ENCODE peak calls at places on chromosomes 7 and 10, in seven cellular contexts. V is brain microvascular endothelial cell, D is hypothalamus, P is skeletal muscle cell, H is DMS53, T is NCI-H345, R is GM20000. W is an unnamed sample.

GRCh38 chr7:142498364-142498763 is 240.5 kb upstream of the PRSS58 start:
- DNase-seq in D (no peak), V (no peak), P (no peak), H (no peak), R (no peak), T (no peak), W (no peak)

GRCh38 chr7:107332488-107333269 is 137.2 kb upstream of the GPR22 start:
- DNase-seq in V (no peak), P (no peak), R (peak), D (no peak), T (no peak), H (no peak), W (no peak)

GRCh38 chr10:43263551-43264323 is 3.1 kb downstream of the RASGEF1A start:
- DNase-seq in D (no peak), T (no peak), R (no peak), V (no peak), H (peak), P (no peak), W (no peak)

GRCh38 chr10:31399631-31400030 is 80.6 kb downstream of the ZEB1 start:
- DNase-seq in D (no peak), T (no peak), P (no peak), H (peak), V (no peak), R (no peak), W (no peak)

GRCh38 chr7:409344-410281 is 110.0 kb downstream of the PDGFA start:
- DNase-seq in T (no peak), V (no peak), P (no peak), D (no peak), H (no peak), R (no peak), W (no peak)

GRCh38 chr7:38321515-38321944 is 48.1 kb upstream of the TARP start:
- DNase-seq in V (peak), T (no peak), H (no peak), P (peak), R (no peak), D (no peak), W (no peak)

GRCh38 chr7:120547605-120548004 is 274.6 kb downstream of the KCND2 start:
- DNase-seq in V (no peak), D (no peak), T (no peak), P (no peak), H (no peak), R (no peak), W (no peak)

GRCh38 chr7:27551803-27552202 is 110.9 kb downstream of the HIBADH start:
- DNase-seq in D (no peak), T (peak), R (no peak), H (no peak), V (no peak), P (no peak), W (no peak)

GRCh38 chr7:150946826-150947750 is 31.0 kb downstream of the KCNH2 start:
- DNase-seq in H (no peak), P (no peak), D (no peak), R (no peak), T (no peak), V (no peak), W (no peak)

GRCh38 chr7:21568762-21569161 is 25.9 kb downstream of the DNAH11 start:
- DNase-seq in D (no peak), T (peak), V (no peak), H (peak), R (peak), P (no peak), W (no peak)

GRCh38 chr7:44535348-44536064 is 5.6 kb downstream of the NPC1L1 start:
- DNase-seq in R (no peak), V (no peak), H (no peak), D (no peak), T (no peak), P (no peak), W (no peak)

GRCh38 chr10:10160821-10161312 is 856.8 kb upstream of the CELF2 start:
- DNase-seq in H (peak), P (no peak), R (no peak), V (no peak), D (no peak), T (no peak), W (no peak)

GRCh38 chr7:151114151-151115090 is 28.1 kb downstream of the AGAP3 start:
- DNase-seq in D (no peak), V (no peak), H (no peak), T (no peak), P (no peak), R (peak), W (no peak)

GRCh38 chr7:150983893-150984368 is 5.8 kb upstream of the KCNH2 start:
- DNase-seq in H (peak), P (no peak), T (no peak), D (no peak), R (peak), V (no peak), W (no peak)

GRCh38 chr7:50304158-50304910 is at the start of gene IKZF1:
- DNase-seq in V (no peak), R (peak), H (peak), T (peak), P (no peak), D (no peak), W (peak)